ENCODE peak calls at places on chromosomes 13 and 19, in nine cellular contexts. O, T, P, C, K, E, L, M and W are unnamed samples.

GRCh38 chr13:23856008-23856750 is 33.0 kb downstream of the MIPEP start:
- DNase-seq in O (no peak), T (no peak), E (no peak), P (peak), L (no peak), M (no peak), C (no peak), K (no peak), W (no peak)

GRCh38 chr13:109874921-109875454 is 88.6 kb upstream of the IRS2 start:
- DNase-seq in T (no peak), K (peak), M (no peak), O (no peak), P (no peak), C (peak), E (no peak), L (no peak), W (no peak)

GRCh38 chr13:47853236-47853635 is 147.8 kb downstream of the SUCLA2 start:
- DNase-seq in M (no peak), O (no peak), E (no peak), L (no peak), T (no peak), K (peak), P (no peak), C (no peak), W (no peak)

GRCh38 chr19:18762125-18763023 is 28.7 kb downstream of the COMP start:
- DNase-seq in C (no peak), M (peak), L (no peak), K (no peak), E (no peak), P (no peak), O (peak), T (no peak), W (no peak)

GRCh38 chr13:98014766-98015165 is 61.3 kb downstream of the IPO5 start:
- DNase-seq in P (no peak), O (no peak), L (no peak), T (no peak), M (no peak), K (peak), C (no peak), E (no peak), W (no peak)

GRCh38 chr13:84025828-84026227 is 143.6 kb upstream of the SLITRK1 start:
- DNase-seq in K (no peak), E (no peak), P (no peak), T (no peak), M (no peak), C (no peak), L (no peak), O (no peak), W (no peak)

GRCh38 chr19:51326216-51327065 is 15.0 kb downstream of the IGLON5 start:
- DNase-seq in E (no peak), O (no peak), C (no peak), P (no peak), M (no peak), T (no peak), L (no peak), K (no peak), W (peak)

GRCh38 chr13:32639502-32640105 is 53.4 kb downstream of the PDS5B start:
- DNase-seq in C (peak), M (no peak), K (peak), L (peak), T (peak), O (peak), E (peak), P (no peak), W (peak)

GRCh38 chr19:2235396-2236284 is 489 bp downstream of the PLEKHJ1 start:
- DNase-seq in L (no peak), O (peak), T (no peak), P (no peak), K (no peak), C (no peak), E (no peak), M (peak), W (no peak)

GRCh38 chr13:114134111-114134943 is 1.9 kb upstream of the RASA3 start:
- DNase-seq in K (no peak), M (no peak), O (peak), T (no peak), E (no peak), L (no peak), C (peak), P (no peak), W (peak)